ENCODE peak calls at places on chromosomes 11 and 22, in eight cellular contexts. I, R, Q, D, A, X, U and O are unnamed samples.

GRCh38 chr11:119773016-119773415 is 44.0 kb upstream of the NECTIN1 start:
- DNase-seq in I (no peak), R (no peak), Q (no peak), D (no peak), A (no peak), X (peak; percentile 20), U (no peak), O (no peak)

GRCh38 chr11:36300651-36301050 is 4.6 kb downstream of the PRR5L start:
- DNase-seq in I (peak; percentile 70), R (no peak), Q (peak; percentile 53), D (peak; percentile 25), A (peak; percentile 84), X (peak; percentile 82), U (peak; percentile 77), O (peak; percentile 20)

GRCh38 chr22:44192098-44192810 is 11.5 kb downstream of the PARVG start:
- DNase-seq in I (peak; percentile 46), R (peak; percentile 60), Q (no peak), D (peak; percentile 14), A (no peak), X (peak; percentile 88), U (no peak), O (no peak)

GRCh38 chr11:5624489-5625278 is at the start of gene TRIM34:
- DNase-seq in I (peak; percentile 75), R (no peak), Q (peak; percentile 29), D (peak; percentile 95), A (peak; percentile 83), X (peak; percentile 82), U (peak; percentile 58), O (peak; percentile 44)

GRCh38 chr11:118619444-118620205 is 12.2 kb downstream of the PHLDB1 start:
- DNase-seq in I (peak; percentile 80), R (no peak), Q (peak; percentile 28), D (peak; percentile 97), A (peak; percentile 89), X (peak; percentile 37), U (no peak), O (peak; percentile 75)

GRCh38 chr11:73795925-73796632 is 8.4 kb downstream of the MRPL48 start:
- DNase-seq in I (no peak), R (no peak), Q (no peak), D (no peak), A (no peak), X (no peak), U (peak; percentile 36), O (no peak)

GRCh38 chr11:120912504-120912903 is 111.4 kb upstream of the TBCEL start:
- DNase-seq in I (no peak), R (peak; percentile 53), Q (no peak), D (peak; percentile 26), A (no peak), X (peak; percentile 6), U (no peak), O (no peak)

GRCh38 chr11:75383246-75383645 is 16.1 kb upstream of the RPS3 start:
- DNase-seq in I (no peak), R (no peak), Q (no peak), D (no peak), A (no peak), X (peak; percentile 79), U (no peak), O (no peak)

GRCh38 chr22:22143448-22143847 is 101.1 kb upstream of the VPREB1 start:
- DNase-seq in I (no peak), R (no peak), Q (no peak), D (no peak), A (no peak), X (no peak), U (no peak), O (no peak)

GRCh38 chr22:22148905-22149304 is 95.7 kb upstream of the VPREB1 start:
- DNase-seq in I (no peak), R (no peak), Q (no peak), D (no peak), A (no peak), X (no peak), U (no peak), O (no peak)

GRCh38 chr22:22141031-22141430 is 103.6 kb upstream of the VPREB1 start:
- DNase-seq in I (no peak), R (no peak), Q (no peak), D (no peak), A (no peak), X (no peak), U (no peak), O (no peak)

GRCh38 chr22:22141771-22142591 is 102.6 kb upstream of the VPREB1 start:
- DNase-seq in I (no peak), R (no peak), Q (no peak), D (no peak), A (no peak), X (no peak), U (no peak), O (no peak)

DNA sequence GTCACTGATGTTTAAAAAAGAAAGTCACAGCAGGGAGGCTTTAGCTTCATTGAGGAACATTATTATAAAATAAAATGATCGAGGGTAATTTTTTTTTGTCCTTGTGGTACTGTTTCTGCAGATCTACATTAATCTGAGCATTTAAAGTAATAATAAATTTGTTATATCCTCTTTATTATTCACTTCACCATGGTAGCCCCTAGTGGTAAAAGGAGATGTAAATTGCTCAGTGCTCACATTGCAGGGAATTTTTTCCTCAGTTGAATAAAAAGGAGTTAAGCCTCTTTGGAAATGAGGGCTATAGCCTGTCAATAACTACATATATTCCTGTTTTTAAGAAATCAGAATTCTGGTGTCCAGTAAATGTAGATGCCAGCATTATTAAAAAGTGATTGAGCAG is 99.7 kb upstream of the VPREB1 start:
- DNase-seq in I (no peak), R (no peak), Q (no peak), D (no peak), A (no peak), X (no peak), U (no peak), O (no peak)
- TF ChIP-seq CTCF in I (no peak), R (peak; percentile 18), Q (no peak), D (no peak), A (no peak), X (no peak), U (no peak), O (no peak)

GRCh38 chr11:65438257-65439151 is 15.9 kb downstream of the NEAT1 start:
- DNase-seq in I (peak; percentile 29), R (no peak), Q (no peak), D (peak; percentile 29), A (no peak), X (no peak), U (no peak), O (no peak)

GRCh38 chr11:65435981-65436411 is 13.4 kb downstream of the NEAT1 start:
- DNase-seq in I (peak; percentile 79), R (no peak), Q (peak; percentile 27), D (peak; percentile 25), A (peak; percentile 71), X (peak; percentile 68), U (peak; percentile 23), O (peak; percentile 21)

GRCh38 chr11:65439331-65440181 is 17.0 kb downstream of the NEAT1 start:
- DNase-seq in I (peak; percentile 62), R (no peak), Q (peak; percentile 7), D (peak; percentile 32), A (peak; percentile 61), X (no peak), U (no peak), O (peak; percentile 8)

GRCh38 chr11:65436412-65437032 is 13.9 kb downstream of the NEAT1 start:
- DNase-seq in I (peak; percentile 62), R (no peak), Q (peak; percentile 19), D (peak; percentile 37), A (peak; percentile 59), X (no peak), U (no peak), O (peak; percentile 11)

GRCh38 chr11:65437436-65438227 is 15.0 kb downstream of the NEAT1 start:
- DNase-seq in I (peak; percentile 66), R (no peak), Q (peak; percentile 12), D (peak; percentile 38), A (peak; percentile 68), X (no peak), U (no peak), O (peak; percentile 16)
- TF ChIP-seq POLR2A in I (no peak), R (no peak), Q (no peak), D (no peak), A (peak; percentile 11), X (no peak), U (no peak), O (no peak)

DNA sequence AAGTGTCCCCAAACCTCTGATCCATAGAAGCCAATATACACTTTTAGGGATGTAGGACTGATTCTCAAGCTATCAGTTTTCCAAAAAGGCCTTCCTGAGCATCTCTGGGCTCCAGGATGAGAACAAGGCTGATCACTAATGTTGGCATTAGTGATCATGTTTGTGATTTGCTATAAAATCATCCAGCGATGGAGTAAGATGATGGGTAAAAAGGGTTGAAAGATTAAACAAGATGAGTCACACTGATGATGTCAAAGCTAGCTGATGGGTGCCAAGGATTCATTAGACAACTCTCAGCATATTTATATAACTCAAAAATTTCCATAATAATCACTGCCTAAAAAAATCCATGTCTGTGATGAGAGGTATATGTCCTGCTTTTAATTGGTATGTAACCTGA is 42.8 kb downstream of the ZNF280B start:
- DNase-seq in I (no peak), R (no peak), Q (no peak), D (no peak), A (no peak), X (no peak), U (no peak), O (no peak)
- H3K36me3 ChIP-seq in I (no peaks in the 10 kb centered on the region), R (no peaks in the 10 kb centered on the region), Q (no peaks in the 10 kb centered on the region), D (no peaks in the 10 kb centered on the region), A (no peaks in the 10 kb centered on the region), X (no peaks in the 10 kb centered on the region), U (no peaks in the 10 kb centered on the region), O (no peaks in the 10 kb centered on the region)

GRCh38 chr22:35380013-35380412 is 883 bp upstream of the HMOX1 start:
- DNase-seq in I (no peak), R (no peak), Q (no peak), D (peak; percentile 32), A (no peak), X (no peak), U (no peak), O (no peak)

GRCh38 chr22:35378547-35379078 is 2.3 kb upstream of the HMOX1 start:
- DNase-seq in I (no peak), R (no peak), Q (no peak), D (no peak), A (no peak), X (no peak), U (no peak), O (no peak)

GRCh38 chr22:35379146-35379993 is 1.5 kb upstream of the HMOX1 start:
- DNase-seq in I (no peak), R (no peak), Q (no peak), D (no peak), A (no peak), X (no peak), U (no peak), O (no peak)

GRCh38 chr22:35381424-35381772 is 502 bp downstream of the HMOX1 start:
- DNase-seq in I (peak; percentile 73), R (no peak), Q (peak; percentile 53), D (peak; percentile 21), A (no peak), X (no peak), U (no peak), O (no peak)

DNA sequence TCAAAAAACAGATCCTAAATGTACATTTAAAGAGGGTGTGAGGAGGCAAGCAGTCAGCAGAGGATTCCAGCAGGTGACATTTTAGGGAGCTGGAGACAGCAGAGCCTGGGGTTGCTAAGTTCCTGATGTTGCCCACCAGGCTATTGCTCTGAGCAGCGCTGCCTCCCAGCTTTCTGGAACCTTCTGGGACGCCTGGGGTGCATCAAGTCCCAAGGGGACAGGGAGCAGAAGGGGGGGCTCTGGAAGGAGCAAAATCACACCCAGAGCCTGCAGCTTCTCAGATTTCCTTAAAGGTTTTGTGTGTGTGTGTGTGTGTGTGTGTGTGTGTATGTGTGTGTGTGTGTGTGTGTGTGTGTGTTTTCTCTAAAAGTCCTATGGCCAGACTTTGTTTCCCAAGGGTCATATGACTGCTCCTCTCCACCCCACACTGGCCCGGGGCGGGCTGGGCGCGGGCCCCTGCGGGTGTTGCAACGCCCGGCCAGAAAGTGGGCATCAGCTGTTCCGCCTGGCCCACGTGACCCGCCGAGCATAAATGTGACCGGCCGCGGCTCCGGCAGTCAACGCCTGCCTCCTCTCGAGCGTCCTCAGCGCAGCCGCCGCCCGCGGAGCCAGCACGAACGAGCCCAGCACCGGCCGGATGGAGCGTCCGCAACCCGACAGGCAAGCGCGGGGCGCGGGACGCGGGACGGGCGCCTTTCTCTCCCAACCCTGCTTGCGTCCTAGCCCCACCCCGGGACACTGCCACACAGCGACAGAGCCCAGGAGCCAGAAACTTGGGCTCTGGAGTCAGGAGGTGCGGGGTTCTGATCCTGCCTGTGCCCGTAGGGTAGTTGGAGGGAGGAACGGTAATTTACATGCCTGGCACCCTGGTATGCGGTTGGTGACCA is at the start of gene HMOX1:
- DNase-seq in I (peak; percentile 97), R (peak; percentile 51), Q (peak; percentile 93), D (peak; percentile 86), A (peak; percentile 96), X (peak; percentile 97), U (peak; percentile 85), O (peak; percentile 92)
- TF ChIP-seq CTCF in I (peak; percentile 21), R (no peak), Q (no peak), D (peak; percentile 14), A (no peak), X (no peak), U (no peak), O (peak; percentile 6)